ENCODE peak calls at places on chromosomes 6 and 20, in eight cellular contexts. O, N, P, U, X, Y, D and J are unnamed samples.
A peak's percentile ranks its signal among the peaks of the same experiment; 100 is the strongest.

GRCh38 chr20:39214778-39215177 is 252.6 kb downstream of the DHX35 start:
- DNase-seq in O (no peak), N (no peak), P (no peak), U (no peak), X (no peak), Y (no peak), D (no peak), J (no peak)

GRCh38 chr6:20921533-20921932 is 387.3 kb downstream of the CDKAL1 start:
- DNase-seq in O (no peak), N (no peak), P (no peak), U (no peak), X (no peak), Y (no peak), D (no peak), J (no peak)

GRCh38 chr6:119314894-119315272 is 34.7 kb downstream of the MAN1A1 start:
- DNase-seq in O (no peak), N (no peak), P (no peak), U (no peak), X (no peak), Y (no peak), D (no peak), J (no peak)

GRCh38 chr6:168314948-168315347 is 4.6 kb downstream of the DACT2 start:
- DNase-seq in O (no peak), N (no peak), P (no peak), U (no peak), X (no peak), Y (no peak), D (no peak), J (no peak)

GRCh38 chr20:32112862-32113261 is 3.3 kb downstream of the TM9SF4 start:
- DNase-seq in O (no peak), N (no peak), P (no peak), U (peak; percentile 60), X (no peak), Y (no peak), D (no peak), J (no peak)

GRCh38 chr20:3744806-3745685 is 12.6 kb downstream of the HSPA12B start:
- DNase-seq in O (no peak), N (peak; percentile 88), P (peak; percentile 81), U (peak; percentile 84), X (no peak), Y (peak; percentile 87), D (no peak), J (no peak)

GRCh38 chr20:44728835-44729342 is 13.7 kb downstream of the CCN5 start:
- DNase-seq in O (no peak), N (peak; percentile 87), P (peak; percentile 61), U (peak; percentile 87), X (peak; percentile 94), Y (no peak), D (peak; percentile 53), J (peak; percentile 16)

GRCh38 chr6:119620846-119621570 is 271.4 kb upstream of the MAN1A1 start:
- DNase-seq in O (no peak), N (peak; percentile 37), P (peak; percentile 86), U (no peak), X (no peak), Y (no peak), D (peak; percentile 73), J (no peak)

GRCh38 chr6:40324206-40324605 is 263.0 kb downstream of the LRFN2 start:
- DNase-seq in O (no peak), N (no peak), P (no peak), U (no peak), X (no peak), Y (no peak), D (no peak), J (no peak)

GRCh38 chr6:20978176-20978614 is 443.9 kb downstream of the CDKAL1 start:
- DNase-seq in O (no peak), N (no peak), P (no peak), U (no peak), X (no peak), Y (no peak), D (no peak), J (no peak)

GRCh38 chr6:20686142-20686541 is 151.9 kb downstream of the CDKAL1 start:
- DNase-seq in O (no peak), N (no peak), P (no peak), U (no peak), X (no peak), Y (no peak), D (no peak), J (no peak)

GRCh38 chr6:84791233-84791632 is 26.8 kb upstream of the TBX18 start:
- DNase-seq in O (no peak), N (no peak), P (peak; percentile 15), U (no peak), X (no peak), Y (no peak), D (peak; percentile 42), J (no peak)

GRCh38 chr6:28134015-28134414 is 7.7 kb upstream of the ZKSCAN8 start:
- DNase-seq in O (no peak), N (peak; percentile 29), P (peak; percentile 68), U (no peak), X (no peak), Y (peak; percentile 55), D (peak; percentile 32), J (peak; percentile 1)

GRCh38 chr6:43763133-43763797 is 6.7 kb upstream of the VEGFA start:
- DNase-seq in O (no peak), N (no peak), P (peak; percentile 40), U (no peak), X (no peak), Y (no peak), D (peak; percentile 50), J (no peak)

GRCh38 chr6:7201732-7202541 is 94.2 kb downstream of the RREB1 start:
- DNase-seq in O (no peak), N (no peak), P (no peak), U (peak; percentile 87), X (no peak), Y (peak; percentile 44), D (no peak), J (no peak)

GRCh38 chr6:140437619-140438345 is 1063.3 kb upstream of the CITED2 start:
- DNase-seq in O (no peak), N (no peak), P (peak; percentile 26), U (no peak), X (no peak), Y (no peak), D (peak; percentile 18), J (no peak)

GRCh38 chr6:137043710-137044365 is 927 bp downstream of the IL20RA start:
- DNase-seq in O (no peak), N (no peak), P (peak; percentile 51), U (peak; percentile 34), X (no peak), Y (no peak), D (peak; percentile 32), J (peak; percentile 19)

GRCh38 chr6:106183430-106183829 is 97.3 kb downstream of the PRDM1 start:
- DNase-seq in O (no peak), N (no peak), P (no peak), U (no peak), X (no peak), Y (no peak), D (no peak), J (no peak)

GRCh38 chr6:7727150-7727950 is 1.5 kb downstream of the BMP6 start:
- DNase-seq in O (no peak), N (no peak), P (peak; percentile 36), U (no peak), X (no peak), Y (peak; percentile 11), D (peak; percentile 57), J (no peak)

GRCh38 chr20:64108731-64109389 is 1.5 kb upstream of the NPBWR2 start:
- DNase-seq in O (no peak), N (no peak), P (no peak), U (peak; percentile 29), X (no peak), Y (no peak), D (no peak), J (no peak)

GRCh38 chr6:169230923-169231789 is 22.5 kb downstream of the THBS2 start:
- DNase-seq in O (peak; percentile 83), N (no peak), P (no peak), U (no peak), X (peak; percentile 69), Y (no peak), D (no peak), J (no peak)

GRCh38 chr6:113570651-113571050 is 286.5 kb upstream of the MARCKS start:
- DNase-seq in O (no peak), N (no peak), P (no peak), U (no peak), X (no peak), Y (no peak), D (no peak), J (no peak)

GRCh38 chr6:37050854-37051137 is 45.3 kb downstream of the FGD2 start:
- DNase-seq in O (no peak), N (no peak), P (no peak), U (no peak), X (no peak), Y (no peak), D (no peak), J (no peak)
- H3K27ac ChIP-seq in O (no peak overlapping the region), N (no peak overlapping the region), P (no peak overlapping the region), U (no peak overlapping the region), X (peak overlapping the region; percentile 73), Y (no peak overlapping the region), D (no peak overlapping the region), J (peak overlapping the region; percentile 33)

DNA sequence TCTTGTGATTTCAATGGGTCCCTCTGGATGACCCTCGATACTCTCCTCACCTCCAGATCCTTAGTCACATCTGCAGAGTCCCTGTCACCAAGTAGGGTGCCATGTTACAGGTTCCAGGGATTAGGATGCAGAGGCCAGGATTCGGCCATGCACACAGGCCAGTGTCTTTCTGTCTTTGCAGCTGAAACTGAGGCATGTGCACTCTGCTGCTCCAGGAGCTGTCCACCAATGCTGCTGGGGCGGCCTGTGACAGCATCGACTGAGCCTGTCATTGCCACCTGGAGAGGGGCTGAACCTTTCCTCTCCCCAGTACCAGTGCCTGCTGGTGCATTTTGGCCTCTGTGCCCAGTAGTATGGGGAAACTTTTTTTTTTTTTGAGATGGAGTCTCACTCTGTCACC is 4.4 kb upstream of the RBM38 start:
- DNase-seq in O (no peak), N (no peak), P (no peak), U (no peak), X (no peak), Y (no peak), D (no peak), J (no peak)
- H3K27ac ChIP-seq in O (no peak overlapping the region), N (no peak overlapping the region), P (no peak overlapping the region), U (no peak overlapping the region), X (no peak overlapping the region), Y (no peak overlapping the region), D (no peak overlapping the region), J (no peak overlapping the region)

GRCh38 chr20:37359836-37360235 is 13.9 kb downstream of the SRC start:
- DNase-seq in O (no peak), N (no peak), P (no peak), U (no peak), X (no peak), Y (no peak), D (no peak), J (no peak)
- H3K27ac ChIP-seq in O (peak overlapping the region; percentile 59), N (no peak overlapping the region), P (no peak overlapping the region), U (no peak overlapping the region), X (no peak overlapping the region), Y (no peak overlapping the region), D (no peak overlapping the region), J (no peak overlapping the region)

DNA sequence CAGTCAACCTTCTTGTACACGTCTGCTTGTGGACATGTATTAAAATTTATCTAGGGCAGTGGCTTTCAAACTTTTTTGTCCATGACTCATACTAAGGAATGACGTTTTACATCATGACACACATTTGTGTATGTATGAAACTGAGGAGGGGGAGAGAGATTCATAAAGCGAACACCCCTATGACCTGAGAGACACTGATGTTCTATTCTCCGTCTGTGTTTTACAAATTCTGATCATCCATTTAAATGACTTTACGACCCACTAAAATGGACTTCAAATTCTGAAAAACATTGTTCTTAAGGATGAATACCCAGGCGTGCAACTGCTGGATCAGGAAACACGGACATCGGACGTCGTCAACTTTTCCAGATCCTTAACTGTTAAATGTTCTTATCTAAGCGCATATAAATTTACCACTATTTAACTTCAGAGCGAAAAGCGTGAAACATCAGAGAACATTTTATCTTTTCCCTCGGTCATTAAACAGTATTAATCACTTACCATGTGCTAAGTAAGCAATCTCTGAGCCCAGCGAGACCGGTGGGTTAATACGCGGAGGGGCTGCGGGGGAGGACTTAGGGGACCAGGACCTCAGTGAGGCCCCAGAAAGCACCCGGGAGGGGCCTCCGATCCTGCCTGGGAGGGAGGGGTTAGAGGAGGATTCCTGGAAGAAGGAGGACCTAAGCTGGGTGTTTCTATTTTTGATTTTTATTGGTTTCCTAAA is 1.2 kb downstream of the PLAGL1 start:
- DNase-seq in O (no peak), N (peak; percentile 16), P (peak; percentile 65), U (no peak), X (no peak), Y (no peak), D (peak; percentile 62), J (no peak)
- H3K27ac ChIP-seq in O (peak overlapping the region; percentile 73), N (peak overlapping the region; percentile 71), P (peak overlapping the region; percentile 42), U (no peak overlapping the region), X (peak overlapping the region; percentile 82), Y (no peak overlapping the region), D (peak overlapping the region; percentile 48), J (no peak overlapping the region)